ENCODE peak calls at places on chromosomes 7 and 10, in ten cellular contexts. S, V, C, O, P, W, Y, A, Q and U are unnamed samples.

GRCh38 chr7:134174797-134175261 is 47.7 kb downstream of the LRGUK start:
- DNase-seq in S (no peak), V (no peak), C (no peak), O (peak), P (no peak), W (peak), Y (no peak), A (peak), Q (no peak), U (peak)

GRCh38 chr7:122305475-122306319 is 1.1 kb upstream of the FEZF1 start:
- DNase-seq in S (no peak), V (peak), C (peak), O (peak), P (no peak), W (no peak), Y (no peak), A (no peak), Q (no peak), U (no peak)

GRCh38 chr10:53209941-53210611 is 437.5 kb upstream of the MBL2 start:
- DNase-seq in S (no peak), V (no peak), C (no peak), O (peak), P (no peak), W (peak), Y (no peak), A (no peak), Q (no peak), U (no peak)

GRCh38 chr10:110764793-110765512 is 106.8 kb upstream of the PDCD4 start:
- DNase-seq in S (no peak), V (no peak), C (no peak), O (no peak), P (no peak), W (no peak), Y (no peak), A (no peak), Q (no peak), U (no peak)

GRCh38 chr7:26007510-26007909 is 144.5 kb upstream of the NFE2L3 start:
- DNase-seq in S (no peak), V (no peak), C (no peak), O (no peak), P (peak), W (no peak), Y (no peak), A (no peak), Q (no peak), U (no peak)

GRCh38 chr7:43639858-43640491 is 57.1 kb downstream of the STK17A start:
- DNase-seq in S (peak), V (no peak), C (no peak), O (peak), P (peak), W (peak), Y (no peak), A (no peak), Q (no peak), U (peak)

GRCh38 chr10:96217711-96218110 is 53.7 kb downstream of the BLNK start:
- DNase-seq in S (no peak), V (no peak), C (no peak), O (no peak), P (no peak), W (no peak), Y (no peak), A (no peak), Q (no peak), U (no peak)

GRCh38 chr10:85925201-85925750 is 441.3 kb downstream of the GRID1 start:
- DNase-seq in S (no peak), V (no peak), C (no peak), O (no peak), P (no peak), W (no peak), Y (no peak), A (no peak), Q (no peak), U (no peak)

GRCh38 chr10:124217906-124218769 is 124.7 kb upstream of the CHST15 start:
- DNase-seq in S (no peak), V (no peak), C (no peak), O (no peak), P (no peak), W (peak), Y (no peak), A (no peak), Q (no peak), U (no peak)

GRCh38 chr10:63209703-63210102 is 76.6 kb downstream of the NRBF2 start:
- DNase-seq in S (no peak), V (no peak), C (no peak), O (no peak), P (no peak), W (no peak), Y (no peak), A (no peak), Q (no peak), U (no peak)

GRCh38 chr10:1102392-1102791 is 46.2 kb downstream of the WDR37 start:
- DNase-seq in S (no peak), V (no peak), C (no peak), O (no peak), P (no peak), W (no peak), Y (no peak), A (no peak), Q (no peak), U (no peak)

GRCh38 chr7:145732521-145732920 is 384.1 kb upstream of the CNTNAP2 start:
- DNase-seq in S (no peak), V (no peak), C (no peak), O (no peak), P (no peak), W (no peak), Y (no peak), A (no peak), Q (no peak), U (peak)

GRCh38 chr7:83148776-83149175 is 13.9 kb downstream of the PCLO start:
- DNase-seq in S (no peak), V (no peak), C (no peak), O (no peak), P (no peak), W (peak), Y (no peak), A (no peak), Q (no peak), U (no peak)

GRCh38 chr7:46960974-46961373 is 620.9 kb downstream of the TNS3 start:
- DNase-seq in S (no peak), V (no peak), C (no peak), O (no peak), P (no peak), W (no peak), Y (no peak), A (no peak), Q (no peak), U (no peak)

GRCh38 chr10:51892313-51892712 is 192.9 kb upstream of the CSTF2T start:
- DNase-seq in S (no peak), V (no peak), C (no peak), O (no peak), P (no peak), W (no peak), Y (no peak), A (no peak), Q (no peak), U (no peak)

GRCh38 chr7:5429857-5430611 is 6.4 kb upstream of the TNRC18 start:
- DNase-seq in S (peak), V (peak), C (no peak), O (peak), P (peak), W (peak), Y (no peak), A (no peak), Q (peak), U (no peak)

GRCh38 chr7:91051966-91052365 is 212.3 kb upstream of the FZD1 start:
- DNase-seq in S (no peak), V (no peak), C (no peak), O (no peak), P (no peak), W (no peak), Y (no peak), A (no peak), Q (no peak), U (no peak)

GRCh38 chr7:79787623-79788022 is 334.2 kb upstream of the MAGI2 start:
- DNase-seq in S (no peak), V (no peak), C (no peak), O (no peak), P (no peak), W (no peak), Y (no peak), A (no peak), Q (no peak), U (no peak)

GRCh38 chr10:84510121-84510520 is 181.7 kb downstream of the CCSER2 start:
- DNase-seq in S (no peak), V (no peak), C (no peak), O (no peak), P (no peak), W (peak), Y (peak), A (peak), Q (no peak), U (peak)

GRCh38 chr10:76209135-76209534 is 777.7 kb downstream of the LRMDA start:
- DNase-seq in S (no peak), V (no peak), C (no peak), O (no peak), P (no peak), W (no peak), Y (peak), A (peak), Q (no peak), U (no peak)

GRCh38 chr7:100563809-100564400 is 9.8 kb downstream of the SAP25 start:
- DNase-seq in S (peak), V (peak), C (peak), O (peak), P (peak), W (peak), Y (no peak), A (no peak), Q (peak), U (no peak)

GRCh38 chr10:79094412-79095175 is 25.8 kb downstream of the ZMIZ1 start:
- DNase-seq in S (no peak), V (no peak), C (no peak), O (no peak), P (no peak), W (no peak), Y (no peak), A (no peak), Q (no peak), U (no peak)
- H3K4me3 ChIP-seq in S (no peak), V (no peak), C (no peak), O (no peak), P (no peak), W (no peak), Y (no peak), A (no peak), Q (peak), U (no peak)

GRCh38 chr7:36192050-36192824 is 39.2 kb downstream of the EEPD1 start:
- DNase-seq in S (peak), V (no peak), C (no peak), O (no peak), P (no peak), W (no peak), Y (peak), A (peak), Q (no peak), U (no peak)
- TF ChIP-seq CTCF in S (no peak), V (no peak), C (no peak), O (no peak), P (no peak), W (no peak), Y (no peak), A (peak), Q (no peak), U (no peak)

GRCh38 chr7:106772655-106773108 is 92.4 kb upstream of the PIK3CG start:
- DNase-seq in S (no peak), V (no peak), C (no peak), O (no peak), P (no peak), W (peak), Y (no peak), A (no peak), Q (no peak), U (peak)

GRCh38 chr7:106775552-106775936 is 89.5 kb upstream of the PIK3CG start:
- DNase-seq in S (no peak), V (no peak), C (no peak), O (no peak), P (no peak), W (peak), Y (no peak), A (no peak), Q (no peak), U (no peak)

GRCh38 chr7:106773228-106773627 is 91.9 kb upstream of the PIK3CG start:
- DNase-seq in S (no peak), V (no peak), C (no peak), O (no peak), P (no peak), W (no peak), Y (no peak), A (no peak), Q (no peak), U (no peak)

GRCh38 chr7:106774768-106775551 is 90.1 kb upstream of the PIK3CG start:
- DNase-seq in S (no peak), V (no peak), C (no peak), O (peak), P (no peak), W (no peak), Y (no peak), A (no peak), Q (no peak), U (no peak)

GRCh38 chr7:106774213-106774767 is 90.8 kb upstream of the PIK3CG start:
- DNase-seq in S (no peak), V (no peak), C (no peak), O (no peak), P (no peak), W (no peak), Y (no peak), A (no peak), Q (no peak), U (no peak)
- H3K4me3 ChIP-seq in S (no peak), V (no peak), C (no peak), O (no peak), P (no peak), W (no peak), Y (no peak), A (no peak), Q (no peak), U (no peak)

DNA sequence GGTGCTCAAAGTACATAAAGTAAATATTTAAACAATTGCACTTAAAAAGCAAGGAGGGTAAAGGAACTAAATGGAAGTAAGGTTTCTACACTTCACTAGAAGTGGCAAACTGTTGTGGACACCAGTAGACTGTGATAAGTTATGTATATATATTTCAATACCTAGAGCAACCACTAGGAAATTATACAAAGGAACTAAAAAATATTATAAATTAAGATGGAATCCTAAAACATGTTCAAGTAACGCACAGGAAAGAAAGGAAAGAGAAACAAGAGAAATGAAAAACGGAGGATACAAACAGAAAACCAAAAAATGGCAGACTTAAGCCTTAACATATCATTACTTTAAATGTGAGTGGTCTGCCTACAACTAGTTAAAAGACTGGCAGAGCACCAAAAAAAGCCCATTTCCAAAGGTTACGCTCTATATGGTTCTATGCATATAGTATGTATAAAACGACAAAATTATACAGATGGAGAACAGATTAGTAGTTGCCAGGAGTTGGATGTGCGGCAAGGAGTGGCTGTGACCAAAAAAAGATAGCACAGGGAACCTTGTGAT is 19.0 kb downstream of the VPS41 start:
- DNase-seq in S (no peak), V (no peak), C (no peak), O (no peak), P (no peak), W (no peak), Y (no peak), A (no peak), Q (no peak), U (no peak)
- TF ChIP-seq CTCF in S (no peak), V (no peak), C (no peak), O (no peak), P (peak), W (peak), Y (no peak), A (peak), Q (peak), U (peak)